ENCODE peak calls at places on chromosomes 16 and 17, in five cellular contexts. One of them, this sample, is unnamed.

GRCh38 chr17:81287741-81288430 is 7.2 kb downstream of the SLC38A10 start:
- DNase-seq in GM23338: no peak
- DNase-seq in neural progenitor cell: no peak
- DNase-seq in GM23248: no peak
- DNase-seq in hepatocyte: no peak
- DNase-seq in this sample: no peak

GRCh38 chr16:67441289-67441753 is 10.4 kb downstream of the HSD11B2 start:
- DNase-seq in GM23338: no peak
- DNase-seq in neural progenitor cell: no peak
- DNase-seq in GM23248: no peak
- DNase-seq in hepatocyte: no peak
- DNase-seq in this sample: no peak

GRCh38 chr16:89031715-89032659 is 55.0 kb upstream of the CBFA2T3 start:
- DNase-seq in GM23338: no peak
- DNase-seq in neural progenitor cell: no peak
- DNase-seq in GM23248: no peak
- DNase-seq in hepatocyte: no peak
- DNase-seq in this sample: no peak

GRCh38 chr17:66200685-66201092 is 8.8 kb upstream of the CEP112 start:
- DNase-seq in GM23338: peak
- DNase-seq in neural progenitor cell: peak
- DNase-seq in GM23248: peak
- DNase-seq in hepatocyte: peak
- DNase-seq in this sample: peak

GRCh38 chr16:426906-427249 is 1.4 kb downstream of the RAB11FIP3 start:
- DNase-seq in GM23338: no peak
- DNase-seq in neural progenitor cell: no peak
- DNase-seq in GM23248: no peak
- DNase-seq in hepatocyte: no peak
- DNase-seq in this sample: no peak

GRCh38 chr17:58329035-58329807 is 626 bp upstream of the TSPOAP1 start:
- DNase-seq in GM23338: peak
- DNase-seq in neural progenitor cell: peak
- DNase-seq in GM23248: no peak
- DNase-seq in hepatocyte: no peak
- DNase-seq in this sample: no peak

GRCh38 chr17:28908640-28909098 is 5.8 kb upstream of the DHRS13 start:
- DNase-seq in GM23338: no peak
- DNase-seq in neural progenitor cell: no peak
- DNase-seq in GM23248: peak
- DNase-seq in hepatocyte: peak
- DNase-seq in this sample: peak

GRCh38 chr17:82084373-82085030 is 13.5 kb downstream of the FASN start:
- DNase-seq in GM23338: no peak
- DNase-seq in neural progenitor cell: no peak
- DNase-seq in GM23248: no peak
- DNase-seq in hepatocyte: no peak
- DNase-seq in this sample: no peak

GRCh38 chr17:7862692-7863437 is 5.1 kb downstream of the CYB5D1 start:
- DNase-seq in GM23338: peak
- DNase-seq in neural progenitor cell: peak
- DNase-seq in GM23248: peak
- DNase-seq in hepatocyte: peak
- DNase-seq in this sample: peak

GRCh38 chr17:32673964-32674363 is 187.2 kb downstream of the CDK5R1 start:
- DNase-seq in GM23338: no peak
- DNase-seq in neural progenitor cell: no peak
- DNase-seq in GM23248: peak
- DNase-seq in hepatocyte: no peak
- DNase-seq in this sample: no peak

GRCh38 chr17:3514873-3515272 is 39.1 kb downstream of the ASPA start:
- DNase-seq in GM23338: no peak
- DNase-seq in neural progenitor cell: no peak
- DNase-seq in GM23248: no peak
- DNase-seq in hepatocyte: no peak
- DNase-seq in this sample: no peak

GRCh38 chr17:22490399-22490798 is 798.1 kb downstream of the KCNJ18 start:
- DNase-seq in GM23338: no peak
- DNase-seq in neural progenitor cell: no peak
- DNase-seq in GM23248: no peak
- DNase-seq in hepatocyte: no peak
- DNase-seq in this sample: no peak

GRCh38 chr17:65690626-65691310 is 129.3 kb upstream of the AXIN2 start:
- DNase-seq in GM23338: no peak
- DNase-seq in neural progenitor cell: no peak
- DNase-seq in GM23248: no peak
- DNase-seq in hepatocyte: no peak
- DNase-seq in this sample: no peak

GRCh38 chr17:44556114-44556853 is 1.0 kb upstream of the FZD2 start:
- DNase-seq in GM23338: peak
- DNase-seq in neural progenitor cell: peak
- DNase-seq in GM23248: peak
- DNase-seq in hepatocyte: peak
- DNase-seq in this sample: peak

GRCh38 chr16:12502671-12503070 is 301.0 kb downstream of the CPPED1 start:
- DNase-seq in GM23338: no peak
- DNase-seq in neural progenitor cell: no peak
- DNase-seq in GM23248: no peak
- DNase-seq in hepatocyte: no peak
- DNase-seq in this sample: no peak

GRCh38 chr17:41340934-41341861 is 9.4 kb downstream of the KRT33A start:
- DNase-seq in GM23338: no peak
- DNase-seq in neural progenitor cell: no peak
- DNase-seq in GM23248: no peak
- DNase-seq in hepatocyte: no peak
- DNase-seq in this sample: no peak

GRCh38 chr17:48738803-48739526 is 10.4 kb upstream of the HOXB13 start:
- DNase-seq in GM23338: peak
- DNase-seq in neural progenitor cell: peak
- DNase-seq in GM23248: no peak
- DNase-seq in hepatocyte: no peak
- DNase-seq in this sample: peak

GRCh38 chr16:2013527-2013926 is 3.9 kb upstream of the ZNF598 start:
- DNase-seq in GM23338: no peak
- DNase-seq in neural progenitor cell: no peak
- DNase-seq in GM23248: no peak
- DNase-seq in hepatocyte: no peak
- DNase-seq in this sample: no peak

GRCh38 chr16:17499223-17499902 is 28.6 kb upstream of the XYLT1 start:
- DNase-seq in GM23338: no peak
- DNase-seq in neural progenitor cell: no peak
- DNase-seq in GM23248: peak
- DNase-seq in hepatocyte: no peak
- DNase-seq in this sample: no peak

GRCh38 chr17:35341465-35341992 is 31.9 kb downstream of the SLFN11 start:
- DNase-seq in GM23338: no peak
- DNase-seq in neural progenitor cell: no peak
- DNase-seq in GM23248: no peak
- DNase-seq in hepatocyte: no peak
- DNase-seq in this sample: no peak

GRCh38 chr17:76452646-76453430 is at the start of gene UBE2O:
- DNase-seq in GM23338: peak
- DNase-seq in neural progenitor cell: peak
- DNase-seq in GM23248: peak
- DNase-seq in hepatocyte: peak
- DNase-seq in this sample: peak

GRCh38 chr16:12010388-12011251 is 34.1 kb downstream of the SNX29 start:
- DNase-seq in GM23338: no peak
- DNase-seq in neural progenitor cell: no peak
- DNase-seq in GM23248: peak
- DNase-seq in hepatocyte: no peak
- DNase-seq in this sample: no peak

GRCh38 chr17:81415681-81416080 is 20.4 kb downstream of the BAHCC1 start:
- DNase-seq in GM23338: no peak
- DNase-seq in neural progenitor cell: no peak
- DNase-seq in GM23248: no peak
- DNase-seq in hepatocyte: no peak
- DNase-seq in this sample: no peak

GRCh38 chr17:8256291-8256690 is 7.2 kb downstream of the PFAS start:
- DNase-seq in GM23338: no peak
- DNase-seq in neural progenitor cell: no peak
- DNase-seq in GM23248: no peak
- DNase-seq in hepatocyte: no peak
- DNase-seq in this sample: no peak

GRCh38 chr17:27846042-27846655 is 45.8 kb upstream of the NOS2 start:
- DNase-seq in GM23338: no peak
- DNase-seq in neural progenitor cell: no peak
- DNase-seq in GM23248: no peak
- DNase-seq in hepatocyte: no peak
- DNase-seq in this sample: no peak
- TF ChIP-seq EZH2phosphoT487 in GM23338: no peak
- TF ChIP-seq EZH2phosphoT487 in neural progenitor cell: no peak
- TF ChIP-seq EZH2phosphoT487 in GM23248: no peak
- TF ChIP-seq EZH2phosphoT487 in hepatocyte: no peak
- TF ChIP-seq EZH2phosphoT487 in this sample: no peak

GRCh38 chr17:13417551-13417950 is 184.2 kb downstream of the HS3ST3A1 start:
- DNase-seq in GM23338: no peak
- DNase-seq in neural progenitor cell: no peak
- DNase-seq in GM23248: no peak
- DNase-seq in hepatocyte: no peak
- DNase-seq in this sample: no peak

GRCh38 chr17:13421581-13421980 is 180.1 kb downstream of the HS3ST3A1 start:
- DNase-seq in GM23338: no peak
- DNase-seq in neural progenitor cell: no peak
- DNase-seq in GM23248: peak
- DNase-seq in hepatocyte: no peak
- DNase-seq in this sample: peak

GRCh38 chr17:13419676-13420075 is 182.1 kb downstream of the HS3ST3A1 start:
- DNase-seq in GM23338: no peak
- DNase-seq in neural progenitor cell: no peak
- DNase-seq in GM23248: no peak
- DNase-seq in hepatocyte: no peak
- DNase-seq in this sample: no peak

GRCh38 chr17:13418891-13419290 is 182.8 kb downstream of the HS3ST3A1 start:
- DNase-seq in GM23338: no peak
- DNase-seq in neural progenitor cell: no peak
- DNase-seq in GM23248: peak
- DNase-seq in hepatocyte: no peak
- DNase-seq in this sample: peak

GRCh38 chr17:13420294-13421277 is 181.1 kb downstream of the HS3ST3A1 start:
- DNase-seq in GM23338: no peak
- DNase-seq in neural progenitor cell: no peak
- DNase-seq in GM23248: peak
- DNase-seq in hepatocyte: peak
- DNase-seq in this sample: peak
- TF ChIP-seq EZH2phosphoT487 in GM23338: no peak
- TF ChIP-seq EZH2phosphoT487 in neural progenitor cell: no peak
- TF ChIP-seq EZH2phosphoT487 in GM23248: no peak
- TF ChIP-seq EZH2phosphoT487 in hepatocyte: no peak
- TF ChIP-seq EZH2phosphoT487 in this sample: no peak

DNA sequence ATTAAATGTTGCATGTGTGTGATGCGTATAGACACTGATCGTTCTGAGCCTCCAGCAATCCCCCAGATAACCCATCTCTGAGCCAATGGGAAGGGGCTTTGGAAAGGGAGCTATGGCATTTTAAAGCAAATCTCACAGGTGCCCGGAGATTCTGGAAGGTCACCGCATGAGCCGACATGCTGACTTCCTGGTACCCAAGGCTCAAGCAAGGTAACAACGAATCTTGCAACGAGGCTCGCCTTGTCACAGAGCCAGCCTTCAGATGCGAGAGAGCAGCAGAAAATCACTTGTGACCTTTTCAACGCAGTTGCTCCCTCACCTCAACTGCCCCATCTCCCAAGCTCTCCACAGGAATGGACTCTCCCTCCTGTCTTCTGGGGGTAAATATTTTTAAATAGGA is 154.8 kb upstream of the CDH5 start:
- DNase-seq in GM23338: no peak
- DNase-seq in neural progenitor cell: no peak
- DNase-seq in GM23248: no peak
- DNase-seq in hepatocyte: no peak
- DNase-seq in this sample: no peak
- TF ChIP-seq EZH2phosphoT487 in GM23338: no peak
- TF ChIP-seq EZH2phosphoT487 in neural progenitor cell: no peak
- TF ChIP-seq EZH2phosphoT487 in GM23248: no peak
- TF ChIP-seq EZH2phosphoT487 in hepatocyte: no peak
- TF ChIP-seq EZH2phosphoT487 in this sample: no peak

GRCh38 chr17:50546701-50547034 is 306 bp upstream of the SPATA20 start:
- DNase-seq in GM23338: no peak
- DNase-seq in neural progenitor cell: no peak
- DNase-seq in GM23248: no peak
- DNase-seq in hepatocyte: no peak
- DNase-seq in this sample: no peak

GRCh38 chr17:50547736-50548083 is 736 bp downstream of the SPATA20 start:
- DNase-seq in GM23338: no peak
- DNase-seq in neural progenitor cell: no peak
- DNase-seq in GM23248: peak
- DNase-seq in hepatocyte: no peak
- DNase-seq in this sample: no peak

GRCh38 chr17:50547035-50547735 is at the start of gene SPATA20:
- DNase-seq in GM23338: peak
- DNase-seq in neural progenitor cell: peak
- DNase-seq in GM23248: peak
- DNase-seq in hepatocyte: peak
- DNase-seq in this sample: peak

GRCh38 chr17:50542795-50543774 is 3.9 kb upstream of the SPATA20 start:
- DNase-seq in GM23338: no peak
- DNase-seq in neural progenitor cell: no peak
- DNase-seq in GM23248: peak
- DNase-seq in hepatocyte: peak
- DNase-seq in this sample: peak

DNA sequence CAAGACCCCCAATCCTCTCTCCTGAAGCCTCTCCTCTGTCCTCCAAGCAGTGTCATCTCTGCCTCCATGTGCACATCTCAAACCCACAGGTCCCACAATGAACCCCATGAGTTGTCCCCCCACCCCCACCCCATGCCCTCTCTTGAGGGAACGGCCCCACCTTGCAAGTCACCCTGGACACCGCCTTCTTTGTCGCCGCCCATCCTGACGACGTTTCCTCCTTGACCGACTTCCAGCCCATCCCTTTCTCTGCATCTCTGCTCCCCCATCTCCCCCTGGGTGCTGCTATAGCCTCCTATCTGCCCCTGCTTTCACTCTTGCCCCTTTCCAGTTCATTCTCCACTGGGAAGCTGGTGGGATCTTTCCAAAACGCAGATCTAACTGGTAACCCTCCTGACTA is 1.7 kb upstream of the SPATA20 start:
- DNase-seq in GM23338: no peak
- DNase-seq in neural progenitor cell: no peak
- DNase-seq in GM23248: no peak
- DNase-seq in hepatocyte: no peak
- DNase-seq in this sample: no peak
- TF ChIP-seq EZH2phosphoT487 in GM23338: no peak
- TF ChIP-seq EZH2phosphoT487 in neural progenitor cell: no peak
- TF ChIP-seq EZH2phosphoT487 in GM23248: no peak
- TF ChIP-seq EZH2phosphoT487 in hepatocyte: no peak
- TF ChIP-seq EZH2phosphoT487 in this sample: no peak

DNA sequence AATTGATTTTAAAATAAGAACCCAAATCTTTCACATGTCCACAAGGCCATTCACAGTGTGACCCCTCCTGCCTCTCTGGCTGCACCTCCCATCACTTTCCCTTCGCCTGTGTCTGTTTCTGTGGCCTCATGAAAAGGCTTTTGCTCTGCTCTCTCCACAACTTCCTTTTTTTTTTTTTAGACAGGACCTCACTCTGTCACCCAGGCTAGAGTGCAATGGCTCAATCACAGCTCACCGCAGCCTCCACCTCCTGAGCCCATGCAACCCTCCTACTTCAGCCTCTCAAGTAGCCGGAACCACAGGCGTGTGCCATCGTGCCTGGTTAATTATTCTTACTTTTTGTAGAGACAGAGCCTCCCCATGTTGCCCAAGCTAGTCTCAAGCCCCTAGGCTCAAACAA is 197.1 kb downstream of the ABCC12 start:
- DNase-seq in GM23338: no peak
- DNase-seq in neural progenitor cell: no peak
- DNase-seq in GM23248: no peak
- DNase-seq in hepatocyte: no peak
- DNase-seq in this sample: no peak
- TF ChIP-seq EZH2phosphoT487 in GM23338: no peak
- TF ChIP-seq EZH2phosphoT487 in neural progenitor cell: no peak
- TF ChIP-seq EZH2phosphoT487 in GM23248: no peak
- TF ChIP-seq EZH2phosphoT487 in hepatocyte: no peak
- TF ChIP-seq EZH2phosphoT487 in this sample: no peak

This sample was measured in PC-3.